ENCODE peak calls at places on chromosomes 12 and 14, in nine cellular contexts. One of them, this sample, is unnamed. For H3K4me1, the result is how much of the 10 kb centered on the place peaks cover.

GRCh38 chr12:123092866-123093265 is 58.0 kb downstream of the PITPNM2 start:
- DNase-seq in upper lobe of right lung: no peak
- DNase-seq in Karpas-422: no peak
- DNase-seq in astrocyte: no peak
- DNase-seq in ovary: no peak
- DNase-seq in naive thymus-derived CD4-positive, alpha-beta T cell: no peak
- DNase-seq in stomach: no peak
- DNase-seq in OCI-LY7: no peak
- DNase-seq in CD8-positive, alpha-beta T cell: no peak
- DNase-seq in this sample: peak

GRCh38 chr12:69527506-69528272 is 57.5 kb downstream of the FRS2 start:
- DNase-seq in stomach: no peak
- DNase-seq in ovary: no peak
- DNase-seq in naive thymus-derived CD4-positive, alpha-beta T cell: no peak
- DNase-seq in upper lobe of right lung: no peak
- DNase-seq in astrocyte: peak
- DNase-seq in OCI-LY7: no peak
- DNase-seq in CD8-positive, alpha-beta T cell: no peak
- DNase-seq in Karpas-422: no peak
- DNase-seq in this sample: peak

GRCh38 chr14:55482936-55483605 is 42.7 kb upstream of the TBPL2 start:
- DNase-seq in stomach: no peak
- DNase-seq in naive thymus-derived CD4-positive, alpha-beta T cell: no peak
- DNase-seq in ovary: no peak
- DNase-seq in OCI-LY7: no peak
- DNase-seq in astrocyte: peak
- DNase-seq in CD8-positive, alpha-beta T cell: no peak
- DNase-seq in upper lobe of right lung: no peak
- DNase-seq in Karpas-422: no peak
- DNase-seq in this sample: peak

GRCh38 chr12:124125472-124125871 is 152.5 kb downstream of the ZNF664 start:
- DNase-seq in OCI-LY7: no peak
- DNase-seq in CD8-positive, alpha-beta T cell: no peak
- DNase-seq in upper lobe of right lung: no peak
- DNase-seq in ovary: no peak
- DNase-seq in astrocyte: peak
- DNase-seq in naive thymus-derived CD4-positive, alpha-beta T cell: no peak
- DNase-seq in stomach: no peak
- DNase-seq in Karpas-422: no peak
- DNase-seq in this sample: peak

GRCh38 chr12:124352839-124353238 is 57.9 kb downstream of the RFLNA start:
- DNase-seq in CD8-positive, alpha-beta T cell: no peak
- DNase-seq in OCI-LY7: no peak
- DNase-seq in Karpas-422: no peak
- DNase-seq in naive thymus-derived CD4-positive, alpha-beta T cell: no peak
- DNase-seq in ovary: no peak
- DNase-seq in stomach: peak
- DNase-seq in astrocyte: no peak
- DNase-seq in upper lobe of right lung: peak
- DNase-seq in this sample: no peak

GRCh38 chr14:58955294-58955821 is 233.1 kb upstream of the DAAM1 start:
- DNase-seq in CD8-positive, alpha-beta T cell: no peak
- DNase-seq in astrocyte: peak
- DNase-seq in stomach: no peak
- DNase-seq in ovary: no peak
- DNase-seq in upper lobe of right lung: no peak
- DNase-seq in naive thymus-derived CD4-positive, alpha-beta T cell: no peak
- DNase-seq in OCI-LY7: no peak
- DNase-seq in Karpas-422: no peak
- DNase-seq in this sample: no peak

GRCh38 chr14:105090493-105091334 is 25.5 kb upstream of the GPR132 start:
- DNase-seq in CD8-positive, alpha-beta T cell: peak
- DNase-seq in astrocyte: peak
- DNase-seq in upper lobe of right lung: peak
- DNase-seq in ovary: peak
- DNase-seq in naive thymus-derived CD4-positive, alpha-beta T cell: peak
- DNase-seq in OCI-LY7: peak
- DNase-seq in stomach: peak
- DNase-seq in Karpas-422: peak
- DNase-seq in this sample: peak

GRCh38 chr12:14108702-14109101 is 127.3 kb upstream of the GRIN2B start:
- DNase-seq in CD8-positive, alpha-beta T cell: no peak
- DNase-seq in ovary: no peak
- DNase-seq in upper lobe of right lung: no peak
- DNase-seq in naive thymus-derived CD4-positive, alpha-beta T cell: no peak
- DNase-seq in astrocyte: no peak
- DNase-seq in stomach: no peak
- DNase-seq in OCI-LY7: no peak
- DNase-seq in Karpas-422: no peak
- DNase-seq in this sample: no peak

GRCh38 chr14:24605435-24606190 is 3.9 kb downstream of the GZMH start:
- DNase-seq in ovary: no peak
- DNase-seq in astrocyte: no peak
- DNase-seq in stomach: peak
- DNase-seq in Karpas-422: peak
- DNase-seq in naive thymus-derived CD4-positive, alpha-beta T cell: peak
- DNase-seq in OCI-LY7: peak
- DNase-seq in CD8-positive, alpha-beta T cell: peak
- DNase-seq in upper lobe of right lung: no peak
- DNase-seq in this sample: peak

GRCh38 chr12:47272412-47273190 is 192.8 kb upstream of the AMIGO2 start:
- DNase-seq in upper lobe of right lung: no peak
- DNase-seq in astrocyte: no peak
- DNase-seq in Karpas-422: no peak
- DNase-seq in stomach: no peak
- DNase-seq in ovary: no peak
- DNase-seq in OCI-LY7: no peak
- DNase-seq in naive thymus-derived CD4-positive, alpha-beta T cell: no peak
- DNase-seq in CD8-positive, alpha-beta T cell: no peak
- DNase-seq in this sample: peak

GRCh38 chr14:85463512-85463911 is 66.4 kb upstream of the FLRT2 start:
- DNase-seq in stomach: no peak
- DNase-seq in OCI-LY7: no peak
- DNase-seq in CD8-positive, alpha-beta T cell: no peak
- DNase-seq in naive thymus-derived CD4-positive, alpha-beta T cell: no peak
- DNase-seq in Karpas-422: no peak
- DNase-seq in astrocyte: no peak
- DNase-seq in upper lobe of right lung: no peak
- DNase-seq in ovary: no peak
- DNase-seq in this sample: peak

GRCh38 chr12:128942960-128943477 is 89.7 kb downstream of the GLT1D1 start:
- DNase-seq in stomach: no peak
- DNase-seq in CD8-positive, alpha-beta T cell: no peak
- DNase-seq in Karpas-422: no peak
- DNase-seq in ovary: no peak
- DNase-seq in astrocyte: no peak
- DNase-seq in upper lobe of right lung: no peak
- DNase-seq in naive thymus-derived CD4-positive, alpha-beta T cell: no peak
- DNase-seq in OCI-LY7: no peak
- DNase-seq in this sample: no peak

GRCh38 chr12:50763637-50764115 is at the start of gene ATF1:
- DNase-seq in astrocyte: peak
- DNase-seq in CD8-positive, alpha-beta T cell: peak
- DNase-seq in OCI-LY7: peak
- DNase-seq in Karpas-422: peak
- DNase-seq in stomach: peak
- DNase-seq in upper lobe of right lung: peak
- DNase-seq in naive thymus-derived CD4-positive, alpha-beta T cell: no peak
- DNase-seq in ovary: peak
- DNase-seq in this sample: peak

GRCh38 chr12:104280703-104281458 is 22.7 kb upstream of the EID3 start:
- DNase-seq in CD8-positive, alpha-beta T cell: no peak
- DNase-seq in OCI-LY7: no peak
- DNase-seq in Karpas-422: no peak
- DNase-seq in naive thymus-derived CD4-positive, alpha-beta T cell: no peak
- DNase-seq in ovary: no peak
- DNase-seq in astrocyte: peak
- DNase-seq in stomach: no peak
- DNase-seq in upper lobe of right lung: no peak
- DNase-seq in this sample: peak

GRCh38 chr12:104281636-104282035 is 21.9 kb upstream of the EID3 start:
- DNase-seq in astrocyte: peak
- DNase-seq in upper lobe of right lung: no peak
- DNase-seq in OCI-LY7: no peak
- DNase-seq in naive thymus-derived CD4-positive, alpha-beta T cell: no peak
- DNase-seq in CD8-positive, alpha-beta T cell: no peak
- DNase-seq in stomach: no peak
- DNase-seq in ovary: no peak
- DNase-seq in Karpas-422: no peak
- DNase-seq in this sample: no peak

GRCh38 chr12:104282109-104282508 is 21.4 kb upstream of the EID3 start:
- DNase-seq in ovary: no peak
- DNase-seq in upper lobe of right lung: no peak
- DNase-seq in stomach: no peak
- DNase-seq in Karpas-422: no peak
- DNase-seq in OCI-LY7: no peak
- DNase-seq in naive thymus-derived CD4-positive, alpha-beta T cell: no peak
- DNase-seq in CD8-positive, alpha-beta T cell: no peak
- DNase-seq in astrocyte: peak
- DNase-seq in this sample: no peak

GRCh38 chr12:104279164-104279563 is 24.4 kb upstream of the EID3 start:
- DNase-seq in astrocyte: peak
- DNase-seq in upper lobe of right lung: no peak
- DNase-seq in stomach: no peak
- DNase-seq in Karpas-422: no peak
- DNase-seq in naive thymus-derived CD4-positive, alpha-beta T cell: no peak
- DNase-seq in CD8-positive, alpha-beta T cell: no peak
- DNase-seq in ovary: no peak
- DNase-seq in OCI-LY7: no peak
- DNase-seq in this sample: no peak

DNA sequence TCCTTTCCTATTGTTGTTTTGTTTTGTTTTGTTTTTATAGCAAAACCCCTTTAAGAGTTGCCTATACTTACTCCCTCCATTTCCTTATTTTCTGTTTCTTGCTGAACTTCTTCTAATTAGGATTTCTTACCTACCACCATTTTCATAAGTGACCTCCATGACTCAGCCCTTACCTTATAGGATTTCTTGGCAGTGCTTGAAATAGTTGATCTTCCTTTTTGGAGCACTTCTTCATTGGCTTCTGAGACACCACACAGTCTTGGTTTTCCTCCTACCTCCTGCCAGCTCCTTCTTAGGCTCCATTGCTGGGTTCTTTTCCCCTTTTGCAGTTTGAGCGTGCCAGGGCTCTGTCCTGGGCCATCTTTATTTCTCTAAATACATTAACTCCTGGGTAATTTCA is 23.4 kb upstream of the EID3 start:
- DNase-seq in naive thymus-derived CD4-positive, alpha-beta T cell: no peak
- DNase-seq in astrocyte: no peak
- DNase-seq in Karpas-422: no peak
- DNase-seq in CD8-positive, alpha-beta T cell: no peak
- DNase-seq in upper lobe of right lung: no peak
- DNase-seq in OCI-LY7: no peak
- DNase-seq in stomach: no peak
- DNase-seq in ovary: no peak
- DNase-seq in this sample: no peak
- H3K4me1 ChIP-seq in naive thymus-derived CD4-positive, alpha-beta T cell: under half
- H3K4me1 ChIP-seq in astrocyte: under half
- H3K4me1 ChIP-seq in Karpas-422: under half
- H3K4me1 ChIP-seq in CD8-positive, alpha-beta T cell: under half
- H3K4me1 ChIP-seq in upper lobe of right lung: under half
- H3K4me1 ChIP-seq in OCI-LY7: under half
- H3K4me1 ChIP-seq in stomach: under half
- H3K4me1 ChIP-seq in ovary: under half
- H3K4me1 ChIP-seq in this sample: under half

DNA sequence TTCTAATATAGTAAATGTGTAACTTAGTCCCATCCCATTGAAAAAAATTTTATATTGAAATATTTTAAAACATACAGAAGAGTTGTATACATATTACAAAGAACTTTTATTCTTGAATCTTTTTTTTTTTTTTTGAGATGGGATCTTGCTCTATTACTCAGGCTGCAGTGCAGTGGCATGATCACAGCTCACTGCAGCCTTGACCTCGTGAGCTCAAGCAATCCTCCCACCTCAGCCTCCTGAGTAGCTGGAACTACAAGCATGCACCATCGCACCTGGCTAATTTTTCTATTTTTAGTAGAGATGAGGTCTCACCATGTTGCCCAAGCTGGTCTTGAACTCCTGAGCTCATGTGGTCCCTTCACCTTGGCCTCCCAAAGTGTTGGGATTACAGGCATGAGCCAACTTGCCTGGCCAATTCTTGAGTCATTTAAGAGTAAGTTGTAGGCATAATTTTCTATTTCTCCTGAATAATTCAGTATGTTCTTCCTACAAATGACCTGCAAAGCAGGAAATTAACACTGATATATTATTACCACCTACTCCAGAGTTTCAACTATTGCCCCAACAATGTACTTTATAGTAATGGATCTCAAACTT is 153.0 kb upstream of the BMP4 start:
- DNase-seq in ovary: no peak
- DNase-seq in Karpas-422: no peak
- DNase-seq in astrocyte: no peak
- DNase-seq in OCI-LY7: no peak
- DNase-seq in naive thymus-derived CD4-positive, alpha-beta T cell: no peak
- DNase-seq in stomach: no peak
- DNase-seq in CD8-positive, alpha-beta T cell: no peak
- DNase-seq in upper lobe of right lung: no peak
- DNase-seq in this sample: peak
- H3K4me1 ChIP-seq in ovary: under half
- H3K4me1 ChIP-seq in Karpas-422: under half
- H3K4me1 ChIP-seq in astrocyte: under half
- H3K4me1 ChIP-seq in OCI-LY7: under half
- H3K4me1 ChIP-seq in naive thymus-derived CD4-positive, alpha-beta T cell: under half
- H3K4me1 ChIP-seq in stomach: under half
- H3K4me1 ChIP-seq in CD8-positive, alpha-beta T cell: under half
- H3K4me1 ChIP-seq in upper lobe of right lung: under half
- H3K4me1 ChIP-seq in this sample: half or more

GRCh38 chr12:66776974-66777373 is 98.1 kb upstream of the GRIP1 start:
- DNase-seq in CD8-positive, alpha-beta T cell: peak
- DNase-seq in upper lobe of right lung: no peak
- DNase-seq in ovary: no peak
- DNase-seq in OCI-LY7: no peak
- DNase-seq in astrocyte: no peak
- DNase-seq in naive thymus-derived CD4-positive, alpha-beta T cell: peak
- DNase-seq in Karpas-422: no peak
- DNase-seq in stomach: no peak
- DNase-seq in this sample: no peak
- H3K4me1 ChIP-seq in CD8-positive, alpha-beta T cell: under half
- H3K4me1 ChIP-seq in upper lobe of right lung: under half
- H3K4me1 ChIP-seq in ovary: under half
- H3K4me1 ChIP-seq in OCI-LY7: under half
- H3K4me1 ChIP-seq in astrocyte: under half
- H3K4me1 ChIP-seq in naive thymus-derived CD4-positive, alpha-beta T cell: under half
- H3K4me1 ChIP-seq in Karpas-422: under half
- H3K4me1 ChIP-seq in stomach: under half
- H3K4me1 ChIP-seq in this sample: under half

DNA sequence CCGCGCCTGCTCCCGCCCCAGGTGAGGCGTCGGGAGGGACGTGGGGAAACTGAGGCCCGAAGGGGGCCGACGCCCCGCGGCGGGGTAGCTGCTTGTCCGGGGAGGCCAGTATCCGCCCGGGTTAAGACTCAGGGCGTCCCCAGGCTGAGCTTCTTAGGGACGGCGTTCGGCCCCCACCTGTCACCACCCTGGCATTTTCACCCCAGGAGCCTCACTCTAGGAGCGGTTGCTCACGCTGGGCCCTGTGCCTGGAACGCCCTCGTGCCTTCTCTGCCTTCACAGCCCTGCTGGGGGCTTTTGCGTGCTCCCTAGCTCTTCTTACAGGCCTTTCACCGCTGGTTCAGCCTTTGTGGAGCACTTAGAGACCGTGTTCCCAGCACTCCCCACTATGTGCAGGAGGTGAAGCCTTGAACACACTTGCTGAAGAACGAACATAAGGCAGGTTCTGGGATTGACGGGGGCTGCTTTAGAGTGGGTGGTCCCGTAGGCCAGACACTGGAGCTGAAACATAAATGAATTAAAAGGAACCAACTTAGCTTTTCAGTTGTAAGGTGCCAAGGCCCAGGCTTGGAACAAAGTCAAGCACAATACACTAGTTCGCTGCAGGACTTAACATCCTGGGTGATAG is 601 bp downstream of the ZNF839 start:
- DNase-seq in stomach: peak
- DNase-seq in CD8-positive, alpha-beta T cell: peak
- DNase-seq in OCI-LY7: peak
- DNase-seq in upper lobe of right lung: peak
- DNase-seq in naive thymus-derived CD4-positive, alpha-beta T cell: no peak
- DNase-seq in ovary: peak
- DNase-seq in Karpas-422: peak
- DNase-seq in astrocyte: peak
- DNase-seq in this sample: no peak
- H3K4me1 ChIP-seq in stomach: under half
- H3K4me1 ChIP-seq in CD8-positive, alpha-beta T cell: under half
- H3K4me1 ChIP-seq in OCI-LY7: under half
- H3K4me1 ChIP-seq in upper lobe of right lung: under half
- H3K4me1 ChIP-seq in naive thymus-derived CD4-positive, alpha-beta T cell: under half
- H3K4me1 ChIP-seq in ovary: under half
- H3K4me1 ChIP-seq in Karpas-422: half or more
- H3K4me1 ChIP-seq in astrocyte: under half
- H3K4me1 ChIP-seq in this sample: under half

This sample was measured in foreskin keratinocyte.